ENCODE peak calls at places on chromosomes 13 and 19, in four cellular contexts. S is mammary epithelial cell, F is PC-3, X is astrocyte. A is an unnamed sample.

GRCh38 chr19:48321372-48321621 is 4.1 kb upstream of the EMP3 start:
- DNase-seq in F (peak), S (peak), X (peak), A (peak)

GRCh38 chr13:49836516-49836915 is 44.0 kb upstream of the KPNA3 start:
- DNase-seq in F (no peak), X (no peak), S (peak), A (no peak)

GRCh38 chr19:22545751-22546150 is 88.4 kb upstream of the ZNF492 start:
- DNase-seq in S (peak), F (peak), X (no peak), A (no peak)

GRCh38 chr13:111941845-111942447 is 125.0 kb upstream of the SOX1 start:
- DNase-seq in F (no peak), S (no peak), X (no peak), A (no peak)

GRCh38 chr13:98657506-98658085 is 80.7 kb upstream of the STK24 start:
- DNase-seq in F (no peak), X (no peak), S (no peak), A (no peak)

GRCh38 chr13:20191902-20192469 is 752 bp downstream of the GJB2 start:
- DNase-seq in X (no peak), S (peak), F (peak), A (peak)

GRCh38 chr19:39828015-39828633 is 5.8 kb downstream of the DYRK1B start:
- DNase-seq in S (no peak), X (no peak), F (no peak), A (no peak)

GRCh38 chr19:15120135-15121026 is 13.2 kb downstream of the SYDE1 start:
- DNase-seq in S (no peak), X (no peak), F (no peak), A (no peak)

GRCh38 chr13:33322474-33322827 is 36.9 kb upstream of the STARD13 start:
- DNase-seq in F (no peak), X (no peak), S (no peak), A (no peak)

GRCh38 chr13:71303144-71303543 is 563.9 kb downstream of the DACH1 start:
- DNase-seq in X (no peak), S (no peak), F (no peak), A (no peak)

GRCh38 chr19:13463296-13463695 is 43.0 kb downstream of the CACNA1A start:
- DNase-seq in X (no peak), S (peak), F (peak), A (peak)

GRCh38 chr13:39250440-39250839 is 212.2 kb downstream of the NHLRC3 start:
- DNase-seq in X (no peak), F (no peak), S (no peak), A (no peak)

GRCh38 chr13:40331802-40332201 is 334.6 kb downstream of the FOXO1 start:
- DNase-seq in X (no peak), F (no peak), S (no peak), A (no peak)

GRCh38 chr13:63435668-63436275 is 2020.1 kb upstream of the PCDH20 start:
- DNase-seq in F (peak), X (peak), S (peak), A (peak)

GRCh38 chr13:113147206-113147605 is 11.2 kb upstream of the PROZ start:
- DNase-seq in F (no peak), X (no peak), S (no peak), A (no peak)

GRCh38 chr19:10214784-10215183 is 16.3 kb downstream of the S1PR2 start:
- DNase-seq in F (peak), S (peak), X (peak), A (peak)

GRCh38 chr13:94201022-94201421 is 278.5 kb downstream of the DCT start:
- DNase-seq in S (no peak), X (no peak), F (no peak), A (no peak)

GRCh38 chr19:30227071-30227621 is 145.0 kb upstream of the ZNF536 start:
- DNase-seq in F (no peak), X (no peak), S (no peak), A (no peak)

GRCh38 chr19:30228113-30228725 is 144.0 kb upstream of the ZNF536 start:
- DNase-seq in S (no peak), F (no peak), X (no peak), A (no peak)

GRCh38 chr19:30226464-30227070 is 145.6 kb upstream of the ZNF536 start:
- DNase-seq in S (no peak), F (no peak), X (no peak), A (no peak)

GRCh38 chr19:30228726-30229523 is 143.3 kb upstream of the ZNF536 start:
- DNase-seq in S (no peak), X (no peak), F (no peak), A (no peak)

DNA sequence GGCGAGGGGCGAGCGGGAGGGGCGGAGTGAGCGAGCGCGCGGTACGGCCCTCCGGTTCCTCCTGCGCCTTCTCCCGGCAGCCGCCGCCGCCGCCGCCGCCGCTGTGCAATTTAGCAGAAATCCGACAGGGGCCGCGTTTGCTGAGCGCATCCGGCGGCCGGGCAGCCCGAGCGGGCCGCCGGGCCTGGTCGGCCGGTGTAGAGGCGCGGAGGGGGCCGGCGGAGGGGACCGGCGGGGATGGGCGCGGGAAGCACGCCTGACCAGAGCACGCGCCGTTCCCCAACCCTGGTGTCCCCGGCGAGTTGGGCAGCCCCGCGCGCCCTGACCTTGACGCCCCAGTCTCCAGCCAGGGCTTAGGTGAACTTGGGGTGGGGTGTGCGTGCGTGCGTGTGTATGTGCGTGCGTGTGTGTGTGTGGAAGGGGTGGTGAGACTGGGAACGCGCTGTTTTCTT is 144.5 kb upstream of the ZNF536 start:
- DNase-seq in X (peak), F (peak), S (peak), A (no peak)
- H2AFZ ChIP-seq in X (peak), F (peak), S (peak), A (no peak)

DNA sequence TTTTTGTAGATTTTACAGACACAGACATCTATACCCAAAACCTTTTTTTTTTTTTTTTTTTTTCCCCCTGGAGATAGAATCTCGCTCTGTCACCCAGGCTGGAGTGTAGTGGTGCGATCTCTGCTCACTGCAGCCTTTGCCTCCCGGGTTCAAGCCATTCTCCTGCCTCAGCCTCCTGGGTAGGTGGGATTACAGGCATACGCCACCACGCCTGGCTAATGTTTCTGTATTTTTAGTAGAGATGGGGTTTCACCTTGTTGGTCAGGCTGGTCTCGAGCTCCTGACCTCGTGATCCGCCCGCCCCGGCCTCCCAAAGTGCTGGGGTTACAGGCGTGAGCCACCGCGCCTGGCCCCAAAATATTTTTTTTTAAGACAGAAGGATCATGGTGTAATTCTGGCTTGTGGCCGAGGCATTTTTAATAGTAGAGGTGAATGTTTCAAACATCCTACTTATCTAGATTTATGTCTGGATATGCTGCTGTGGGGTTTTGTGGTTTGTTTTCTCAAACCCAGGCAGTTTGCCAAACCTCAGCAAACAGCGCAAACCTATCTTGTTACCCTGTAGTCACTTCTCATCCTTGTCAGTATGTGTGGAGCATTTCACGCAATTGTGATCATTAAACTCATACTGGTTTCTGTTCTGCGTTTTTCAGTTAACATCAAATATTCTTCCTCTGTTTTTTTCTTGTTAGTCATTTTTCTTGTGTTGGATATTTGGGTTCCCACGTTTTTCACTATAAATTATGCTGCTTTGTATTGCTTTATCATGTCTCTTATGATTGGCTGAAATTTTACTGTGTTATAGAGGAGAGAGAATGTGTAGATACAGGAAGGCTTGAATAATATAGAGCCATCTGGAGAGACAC is 36.2 kb upstream of the GARRE1 start:
- DNase-seq in X (peak), F (peak), S (peak), A (peak)
- TF ChIP-seq CTCF in X (no peak), F (no peak), S (no peak), A (no peak)

GRCh38 chr19:45677351-45678230 is 9.6 kb downstream of the GIPR start:
- DNase-seq in X (peak), F (peak), S (peak), A (peak)
- H2AFZ ChIP-seq in X (peak), F (peak), S (peak), A (peak)

GRCh38 chr19:3599776-3600183 is 6.9 kb downstream of the TBXA2R start:
- DNase-seq in F (no peak), X (no peak), S (no peak), A (no peak)
- TF ChIP-seq CTCF in F (peak), X (peak), S (no peak), A (peak)

GRCh38 chr13:65894049-65894448 is 1336.1 kb downstream of the PCDH9 start:
- DNase-seq in S (no peak), F (peak), X (no peak), A (no peak)
- H2AFZ ChIP-seq in S (no peak), F (no peak), X (no peak), A (no peak)

GRCh38 chr13:56201834-56202233 is 938.9 kb upstream of the PRR20A start:
- DNase-seq in F (no peak), X (no peak), S (no peak), A (no peak)
- TF ChIP-seq CTCF in F (no peak), X (no peak), S (no peak), A (no peak)

DNA sequence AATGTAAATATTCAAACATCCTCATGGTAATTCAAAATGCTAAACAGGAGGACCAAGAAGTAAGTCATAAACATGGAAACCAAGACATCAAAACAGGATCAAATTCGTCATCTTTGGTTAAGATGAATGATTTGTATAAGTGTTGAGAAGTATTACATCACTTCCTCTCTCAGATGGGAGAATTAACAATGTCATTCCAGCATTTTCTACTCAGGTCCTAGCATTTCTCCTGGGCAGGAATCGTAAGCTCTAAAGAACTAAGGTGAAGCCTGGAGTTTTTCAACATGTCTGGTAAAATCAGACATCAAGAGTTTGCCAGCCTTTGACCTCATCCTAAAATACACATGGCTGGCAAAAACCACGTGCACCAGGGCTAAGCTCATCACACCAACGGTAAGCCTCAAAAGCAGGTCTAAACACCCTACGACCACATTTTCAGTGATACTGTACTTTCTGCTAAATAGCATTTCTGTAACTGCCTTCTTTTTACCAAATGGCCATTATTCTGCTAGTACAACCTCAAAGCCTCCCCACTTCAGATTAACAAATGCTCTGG is 24.8 kb downstream of the RANBP3 start:
- DNase-seq in F (no peak), X (peak), S (no peak), A (no peak)
- H2AFZ ChIP-seq in F (no peak), X (no peak), S (no peak), A (no peak)

DNA sequence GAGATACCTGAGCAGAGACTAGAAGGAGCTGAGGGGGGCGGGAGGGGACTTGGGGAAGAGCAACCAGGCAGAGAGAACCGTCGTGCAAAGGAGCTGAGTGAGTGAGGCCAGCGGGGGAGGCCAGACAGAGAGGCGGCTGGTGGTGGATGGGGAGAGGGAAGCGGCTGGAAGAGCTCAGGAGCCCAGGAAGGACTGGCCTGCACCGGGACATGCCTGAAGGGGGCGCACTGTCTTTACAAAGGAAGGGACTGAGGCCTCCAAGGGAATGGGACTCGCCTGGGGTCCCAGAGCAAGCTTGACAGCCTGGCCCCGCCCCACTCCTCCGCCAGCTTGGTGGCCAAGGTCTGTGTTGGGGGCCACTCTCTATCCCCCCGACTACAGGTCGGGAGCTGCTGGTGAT is 14.9 kb downstream of the ONECUT3 start:
- DNase-seq in S (no peak), F (no peak), X (no peak), A (no peak)
- TF ChIP-seq CTCF in S (peak), F (peak), X (no peak), A (no peak)

DNA sequence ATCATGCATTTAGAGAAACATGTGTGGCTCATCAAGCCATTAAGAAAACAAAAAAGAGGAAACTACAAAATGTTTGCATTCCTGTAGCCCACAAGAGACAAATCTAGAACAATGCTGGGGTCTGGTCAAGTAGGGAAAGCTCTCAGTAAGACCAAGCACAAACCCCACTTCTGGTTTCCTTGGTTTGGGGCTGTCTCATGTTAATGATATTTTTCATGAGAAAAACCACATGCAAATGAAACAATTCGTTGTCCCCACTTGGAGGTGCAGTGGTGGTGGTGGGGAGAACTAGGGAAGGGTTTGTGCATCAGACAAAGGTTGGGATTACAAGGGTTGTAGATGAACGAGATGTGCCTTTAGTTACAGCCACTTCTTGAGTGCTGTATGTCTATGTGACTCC is 7.0 kb upstream of the RB1 start:
- DNase-seq in X (no peak), S (no peak), F (no peak), A (no peak)
- H2AFZ ChIP-seq in X (no peak), S (no peak), F (no peak), A (no peak)

DNA sequence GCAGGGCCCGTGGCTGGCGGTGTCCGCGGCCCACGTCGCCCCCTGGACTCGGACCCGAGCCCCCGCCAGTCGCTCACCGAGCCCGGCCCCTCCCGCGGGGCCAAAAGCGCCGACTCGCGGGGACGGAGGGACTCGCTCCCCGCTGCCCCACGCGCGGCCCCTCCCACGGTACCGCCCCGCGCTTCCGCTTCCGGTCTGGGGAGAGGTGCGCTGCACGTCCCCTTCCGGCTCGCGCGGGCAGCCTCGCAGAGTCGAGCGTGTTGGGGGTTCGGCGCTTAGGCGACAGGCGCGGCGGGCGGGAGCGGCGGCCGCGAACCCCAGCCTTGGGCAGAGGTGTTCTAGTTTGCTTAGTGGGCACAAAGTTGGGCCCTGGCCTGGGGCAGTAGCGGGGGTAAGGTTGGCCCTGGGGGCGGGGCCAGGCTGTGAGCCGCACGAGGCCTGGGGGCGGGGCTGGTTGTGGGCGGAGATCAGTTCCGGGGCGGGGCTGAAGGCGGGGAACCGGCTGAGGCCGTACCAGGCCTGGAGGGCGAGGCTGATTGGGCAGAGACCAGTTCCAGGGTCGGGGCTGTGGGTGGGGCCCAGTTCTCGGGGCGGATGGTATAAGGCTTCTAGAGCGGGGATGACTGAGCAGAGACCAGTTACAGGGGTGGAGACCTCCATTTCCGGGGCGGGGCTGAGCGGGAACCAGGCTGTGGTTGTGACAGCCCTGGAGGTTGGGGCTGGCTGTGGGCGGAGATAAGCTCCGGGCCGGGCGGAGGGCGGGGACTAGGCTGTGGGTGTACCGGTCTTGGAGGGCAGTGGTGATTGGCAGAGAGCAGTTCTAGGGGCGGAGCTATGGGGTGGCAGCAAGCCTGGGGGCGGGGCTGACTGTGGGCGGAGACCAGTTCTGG is at the start of the genes MBD3L1 and ZNF558:
- DNase-seq in S (peak), F (peak), X (peak), A (peak)
- TF ChIP-seq CTCF in S (no peak), F (peak), X (no peak), A (no peak)

A was measured in PC-9.